ENCODE peak calls at places on chromosomes 5 and 9, in five cellular contexts. X is GM10248, L is astrocyte of the spinal cord, Y is endothelial cell, U is cardiac fibroblast. N is an unnamed sample.

GRCh38 chr5:123119334-123119986 is 30.4 kb downstream of the PRDM6 start:
- DNase-seq in X (no peak), Y (peak; percentile 36), L (peak; percentile 20), U (peak; percentile 32), N (no peak)

GRCh38 chr5:174645677-174646076 is 78.7 kb upstream of the MSX2 start:
- DNase-seq in Y (no peak), L (no peak), U (no peak), X (no peak), N (no peak)

GRCh38 chr5:157965040-157965439 is 106.1 kb upstream of the CLINT1 start:
- DNase-seq in L (no peak), Y (no peak), U (no peak), X (no peak), N (no peak)

GRCh38 chr9:5578698-5579085 is 50.2 kb upstream of the RIC1 start:
- DNase-seq in U (no peak), L (no peak), X (no peak), Y (no peak), N (no peak)

GRCh38 chr5:166493627-166494026 is 1797.8 kb upstream of the WWC1 start:
- DNase-seq in Y (no peak), X (no peak), L (no peak), U (no peak), N (no peak)

GRCh38 chr9:33517373-33517772 is 6.7 kb upstream of the ANKRD18B start:
- DNase-seq in L (peak; percentile 47), Y (peak; percentile 20), X (peak; percentile 21), U (peak; percentile 68), N (no peak)

GRCh38 chr9:127493592-127494303 is 42.4 kb downstream of the LRSAM1 start:
- DNase-seq in U (no peak), L (no peak), Y (no peak), X (no peak), N (no peak)

GRCh38 chr5:69129413-69129812 is 35.6 kb downstream of the SLC30A5 start:
- DNase-seq in L (peak; percentile 43), Y (no peak), U (peak; percentile 86), X (no peak), N (no peak)

GRCh38 chr9:68947842-68948569 is 65.9 kb downstream of the PRKACG start:
- DNase-seq in X (no peak), U (no peak), L (no peak), Y (no peak), N (no peak)

GRCh38 chr9:122186301-122186700 is 26.6 kb downstream of the MORN5 start:
- DNase-seq in U (no peak), L (no peak), Y (peak; percentile 27), X (no peak), N (no peak)
- TF ChIP-seq CTCF in U (no peak), L (no peak), Y (no peak), X (no peak), N (no peak)

DNA sequence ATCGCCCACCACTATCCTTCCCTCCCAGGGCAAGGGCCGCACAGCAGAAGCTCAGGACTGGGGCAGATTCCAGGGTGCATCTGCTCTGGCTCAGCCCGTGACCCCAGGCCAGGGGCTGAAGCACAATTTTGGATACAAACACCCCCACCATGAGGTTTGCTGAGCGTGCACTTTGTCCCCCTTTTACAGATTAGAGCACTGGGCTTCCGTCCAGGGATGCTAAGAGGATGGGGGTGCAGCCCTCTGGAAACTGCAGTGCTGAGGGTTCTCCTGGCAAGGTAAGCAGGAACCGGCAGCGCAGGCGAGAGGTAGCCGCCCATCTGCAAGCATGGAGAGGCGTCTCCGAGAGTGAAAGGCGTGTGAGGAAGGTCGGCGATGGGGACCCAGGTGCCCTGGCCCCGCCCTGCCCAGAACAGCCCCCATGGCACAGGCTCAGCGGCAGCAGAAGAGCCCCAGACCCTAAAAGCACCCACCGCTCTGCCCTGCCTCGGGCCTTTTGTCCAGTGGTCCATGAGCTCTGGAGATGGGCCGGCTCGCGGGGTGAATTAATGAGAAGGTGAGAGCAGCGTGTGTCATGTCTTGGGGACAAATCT is 54.5 kb upstream of the OLFM1 start:
- DNase-seq in L (no peak), Y (no peak), U (no peak), X (no peak), N (no peak)
- TF ChIP-seq CTCF in L (no peak), Y (no peak), U (no peak), X (no peak), N (no peak)

GRCh38 chr9:104494808-104495207 is 9.3 kb upstream of the OR13F1 start:
- DNase-seq in Y (no peak), L (no peak), U (peak; percentile 15), X (no peak), N (no peak)
- TF ChIP-seq CTCF in Y (peak; percentile 45), L (no peak), U (no peak), X (no peak), N (no peak)

GRCh38 chr5:142141463-142141862 is 32.9 kb downstream of the NDFIP1 start:
- DNase-seq in L (no peak), U (no peak), Y (no peak), X (no peak), N (no peak)
- TF ChIP-seq CTCF in L (no peak), U (no peak), Y (no peak), X (peak; percentile 25), N (peak; percentile 32)

GRCh38 chr9:121656941-121657340 is 5.5 kb downstream of the DAB2IP start:
- DNase-seq in U (no peak), X (no peak), L (no peak), Y (no peak), N (no peak)

GRCh38 chr9:121658591-121658990 is 7.2 kb downstream of the DAB2IP start:
- DNase-seq in L (no peak), U (no peak), X (no peak), Y (no peak), N (no peak)

GRCh38 chr9:121660367-121660766 is 8.9 kb downstream of the DAB2IP start:
- DNase-seq in X (no peak), U (no peak), Y (no peak), L (no peak), N (no peak)

GRCh38 chr9:121660876-121661275 is 9.4 kb downstream of the DAB2IP start:
- DNase-seq in U (no peak), L (no peak), X (no peak), Y (no peak), N (no peak)

GRCh38 chr9:121658166-121658565 is 6.7 kb downstream of the DAB2IP start:
- DNase-seq in U (no peak), L (no peak), X (no peak), Y (no peak), N (no peak)
- TF ChIP-seq CTCF in U (no peak), L (no peak), X (no peak), Y (no peak), N (no peak)

GRCh38 chr5:95824747-95825146 is 2.2 kb upstream of the GLRX start:
- DNase-seq in L (no peak), X (no peak), U (no peak), Y (no peak), N (no peak)

GRCh38 chr5:95822038-95822407 is 503 bp downstream of the GLRX start:
- DNase-seq in X (peak; percentile 51), L (peak; percentile 59), Y (peak; percentile 41), U (peak; percentile 81), N (peak; percentile 50)

GRCh38 chr5:95823241-95823737 is 763 bp upstream of the GLRX start:
- DNase-seq in L (no peak), X (no peak), U (no peak), Y (no peak), N (peak; percentile 38)

GRCh38 chr5:95822408-95823240 is at the start of gene GLRX:
- DNase-seq in Y (peak; percentile 39), X (peak; percentile 58), L (peak; percentile 91), U (peak; percentile 97), N (peak; percentile 73)

GRCh38 chr5:95823738-95824609 is 1.4 kb upstream of the GLRX start:
- DNase-seq in U (peak; percentile 98), L (peak; percentile 95), Y (peak; percentile 30), X (no peak), N (peak; percentile 83)
- TF ChIP-seq CTCF in U (peak; percentile 19), L (no peak), Y (no peak), X (no peak), N (no peak)

GRCh38 chr9:130027533-130028370 is 15.2 kb downstream of the FNBP1 start:
- DNase-seq in L (no peak), Y (no peak), X (no peak), U (no peak), N (no peak)

GRCh38 chr9:130029591-130029990 is 13.4 kb downstream of the FNBP1 start:
- DNase-seq in L (no peak), Y (no peak), X (no peak), U (no peak), N (peak; percentile 35)

GRCh38 chr9:130026583-130027427 is 16.2 kb downstream of the FNBP1 start:
- DNase-seq in L (no peak), Y (no peak), X (no peak), U (no peak), N (no peak)

GRCh38 chr9:130029223-130029583 is 13.8 kb downstream of the FNBP1 start:
- DNase-seq in U (no peak), Y (no peak), L (no peak), X (no peak), N (peak; percentile 73)

DNA sequence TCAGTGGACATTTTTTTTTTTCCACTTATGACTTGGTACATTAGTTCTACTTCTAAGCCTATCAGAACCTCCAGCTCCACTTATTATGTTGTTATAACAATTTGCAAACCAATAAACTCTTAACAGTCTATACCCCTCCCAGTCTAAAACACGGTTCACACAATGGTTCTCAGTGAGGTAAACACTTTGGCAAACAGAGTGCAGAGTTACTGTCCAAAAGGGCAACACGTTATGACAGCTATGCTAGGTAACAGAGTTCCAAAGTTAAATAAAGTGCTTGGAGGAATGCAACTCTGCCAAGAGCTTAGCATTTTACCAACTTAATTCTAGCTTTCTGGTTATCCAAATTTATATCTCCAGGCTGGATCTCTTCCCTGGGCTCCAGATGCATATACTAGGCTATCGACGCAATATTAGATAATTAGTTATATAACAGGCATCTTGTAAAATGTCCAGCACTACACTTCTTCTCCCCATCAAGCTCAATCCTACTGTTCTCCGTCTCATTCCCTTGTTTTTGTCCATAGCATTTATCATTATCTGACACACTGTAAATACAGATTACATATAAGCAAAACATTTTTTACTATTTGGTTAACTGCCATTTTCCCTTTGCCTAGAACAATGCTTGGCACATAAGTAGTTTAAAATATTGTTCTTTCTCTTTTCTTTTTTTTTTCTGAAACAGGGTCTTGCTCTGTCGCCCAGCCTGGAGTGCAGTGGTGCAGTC is 14.3 kb downstream of the FNBP1 start:
- DNase-seq in X (no peak), L (no peak), Y (no peak), U (no peak), N (no peak)
- TF ChIP-seq CTCF in X (no peak), L (no peak), Y (no peak), U (no peak), N (no peak)

GRCh38 chr5:119468286-119468685 is 16.0 kb downstream of the HSD17B4 start:
- DNase-seq in X (no peak), U (no peak), Y (no peak), L (no peak), N (no peak)

GRCh38 chr5:119470105-119470763 is 17.9 kb downstream of the HSD17B4 start:
- DNase-seq in U (no peak), L (no peak), X (peak; percentile 18), Y (no peak), N (no peak)

GRCh38 chr5:119473241-119473640 is 20.9 kb downstream of the HSD17B4 start:
- DNase-seq in L (no peak), X (no peak), U (no peak), Y (no peak), N (no peak)

GRCh38 chr5:119465640-119466039 is 13.3 kb downstream of the HSD17B4 start:
- DNase-seq in U (no peak), X (no peak), Y (no peak), L (no peak), N (no peak)

GRCh38 chr5:119470851-119471451 is 18.7 kb downstream of the HSD17B4 start:
- DNase-seq in U (peak; percentile 64), L (peak; percentile 62), Y (peak; percentile 39), X (peak; percentile 13), N (peak; percentile 26)
- TF ChIP-seq CTCF in U (peak; percentile 71), L (peak; percentile 72), Y (peak; percentile 47), X (peak; percentile 58), N (peak; percentile 58)

GRCh38 chr9:14863402-14863801 is 46.8 kb downstream of the FREM1 start:
- DNase-seq in X (no peak), L (no peak), U (no peak), Y (no peak), N (no peak)
- TF ChIP-seq CTCF in X (no peak), L (no peak), U (no peak), Y (no peak), N (no peak)